ENCODE peak calls at places on chromosomes 11 and 22, in nine cellular contexts. One of them, this sample, is unnamed.

GRCh38 chr11:20369816-20370215 is 6.3 kb downstream of the HTATIP2 start:
- DNase-seq in EL: no peak
- DNase-seq in IMR-90: no peak
- DNase-seq in RCC 7860: no peak
- DNase-seq in ELR: no peak
- DNase-seq in Peyer's patch: no peak
- DNase-seq in CD8-positive, alpha-beta memory T cell: no peak
- DNase-seq in neural progenitor cell: no peak
- DNase-seq in cardiac septum: no peak
- DNase-seq in this sample: no peak

GRCh38 chr11:60785136-60785535 is at the start of gene MS4A10:
- DNase-seq in EL: no peak
- DNase-seq in IMR-90: no peak
- DNase-seq in RCC 7860: no peak
- DNase-seq in ELR: no peak
- DNase-seq in Peyer's patch: peak; percentile 85
- DNase-seq in CD8-positive, alpha-beta memory T cell: no peak
- DNase-seq in neural progenitor cell: no peak
- DNase-seq in cardiac septum: no peak
- DNase-seq in this sample: no peak

GRCh38 chr22:26753125-26753862 is 95.9 kb downstream of the MIAT start:
- DNase-seq in EL: no peak
- DNase-seq in IMR-90: no peak
- DNase-seq in RCC 7860: no peak
- DNase-seq in ELR: peak; percentile 13
- DNase-seq in Peyer's patch: no peak
- DNase-seq in CD8-positive, alpha-beta memory T cell: no peak
- DNase-seq in neural progenitor cell: peak; percentile 29
- DNase-seq in cardiac septum: no peak
- DNase-seq in this sample: no peak

GRCh38 chr11:26943636-26944035 is 50.3 kb upstream of the FIBIN start:
- DNase-seq in EL: no peak
- DNase-seq in IMR-90: no peak
- DNase-seq in RCC 7860: no peak
- DNase-seq in ELR: no peak
- DNase-seq in Peyer's patch: no peak
- DNase-seq in CD8-positive, alpha-beta memory T cell: no peak
- DNase-seq in neural progenitor cell: peak; percentile 40
- DNase-seq in cardiac septum: no peak
- DNase-seq in this sample: no peak

GRCh38 chr11:39741066-39741465 is 1718.4 kb downstream of the LRRC4C start:
- DNase-seq in EL: no peak
- DNase-seq in IMR-90: no peak
- DNase-seq in RCC 7860: no peak
- DNase-seq in ELR: peak; percentile 52
- DNase-seq in Peyer's patch: no peak
- DNase-seq in CD8-positive, alpha-beta memory T cell: no peak
- DNase-seq in neural progenitor cell: no peak
- DNase-seq in cardiac septum: no peak
- DNase-seq in this sample: no peak

GRCh38 chr11:45110562-45110961 is 35.9 kb upstream of the PRDM11 start:
- DNase-seq in EL: peak; percentile 65
- DNase-seq in IMR-90: peak; percentile 68
- DNase-seq in RCC 7860: peak; percentile 33
- DNase-seq in ELR: peak; percentile 67
- DNase-seq in Peyer's patch: peak; percentile 51
- DNase-seq in CD8-positive, alpha-beta memory T cell: no peak
- DNase-seq in neural progenitor cell: peak; percentile 87
- DNase-seq in cardiac septum: no peak
- DNase-seq in this sample: no peak

GRCh38 chr11:75565221-75565814 is 3.3 kb downstream of the SERPINH1 start:
- DNase-seq in EL: peak; percentile 92
- DNase-seq in IMR-90: peak; percentile 78
- DNase-seq in RCC 7860: peak; percentile 83
- DNase-seq in ELR: peak; percentile 90
- DNase-seq in Peyer's patch: no peak
- DNase-seq in CD8-positive, alpha-beta memory T cell: no peak
- DNase-seq in neural progenitor cell: no peak
- DNase-seq in cardiac septum: no peak
- DNase-seq in this sample: no peak

GRCh38 chr11:67120881-67121710 is 2.0 kb downstream of the KDM2A start:
- DNase-seq in EL: peak; percentile 53
- DNase-seq in IMR-90: peak; percentile 45
- DNase-seq in RCC 7860: peak; percentile 20
- DNase-seq in ELR: peak; percentile 57
- DNase-seq in Peyer's patch: no peak
- DNase-seq in CD8-positive, alpha-beta memory T cell: no peak
- DNase-seq in neural progenitor cell: no peak
- DNase-seq in cardiac septum: no peak
- DNase-seq in this sample: no peak

GRCh38 chr22:43015677-43016042 is 711 bp upstream of the PACSIN2 start:
- DNase-seq in EL: no peak
- DNase-seq in IMR-90: no peak
- DNase-seq in RCC 7860: no peak
- DNase-seq in ELR: no peak
- DNase-seq in Peyer's patch: no peak
- DNase-seq in CD8-positive, alpha-beta memory T cell: no peak
- DNase-seq in neural progenitor cell: no peak
- DNase-seq in cardiac septum: no peak
- DNase-seq in this sample: no peak

GRCh38 chr11:115379528-115379927 is 124.7 kb downstream of the CADM1 start:
- DNase-seq in EL: no peak
- DNase-seq in IMR-90: peak; percentile 25
- DNase-seq in RCC 7860: no peak
- DNase-seq in ELR: no peak
- DNase-seq in Peyer's patch: no peak
- DNase-seq in CD8-positive, alpha-beta memory T cell: no peak
- DNase-seq in neural progenitor cell: no peak
- DNase-seq in cardiac septum: no peak
- DNase-seq in this sample: no peak

GRCh38 chr11:5364214-5364613 is 12.9 kb downstream of the OR51B6 start:
- DNase-seq in EL: peak; percentile 98
- DNase-seq in IMR-90: peak; percentile 96
- DNase-seq in RCC 7860: peak; percentile 90
- DNase-seq in ELR: peak; percentile 96
- DNase-seq in Peyer's patch: no peak
- DNase-seq in CD8-positive, alpha-beta memory T cell: no peak
- DNase-seq in neural progenitor cell: no peak
- DNase-seq in cardiac septum: no peak
- DNase-seq in this sample: no peak

This sample was measured in T-helper 22 cell.